ENCODE peak calls at places on chromosomes 2 and 18, in five cellular contexts. M is CD8-positive, alpha-beta memory T cell; Q is upper lobe of right lung; L is WERI-Rb-1; J is ovary. D is an unnamed sample. For H3K9me3 and H3K27me3, the result is how much of the 10 kb centered on the place peaks cover.

GRCh38 chr2:177143444-177143843 is 69.2 kb upstream of the HNRNPA3 start:
- DNase-seq in M (no peak), Q (no peak), L (no peak), J (no peak), D (no peak)

GRCh38 chr2:6181525-6182270 is 489.5 kb downstream of the SOX11 start:
- DNase-seq in M (no peak), Q (no peak), L (no peak), J (no peak), D (no peak)

GRCh38 chr2:106978647-106979046 is 92.7 kb upstream of the ST6GAL2 start:
- DNase-seq in M (no peak), Q (no peak), L (no peak), J (no peak), D (no peak)

GRCh38 chr2:226475650-226476049 is 324.0 kb downstream of the IRS1 start:
- DNase-seq in M (no peak), Q (no peak), L (no peak), J (no peak), D (no peak)

GRCh38 chr2:114762986-114763385 is 320.5 kb downstream of the DPP10 start:
- DNase-seq in M (no peak), Q (no peak), L (no peak), J (no peak), D (no peak)

GRCh38 chr2:233399306-233400225 is 45.3 kb downstream of the DGKD start:
- DNase-seq in M (peak), Q (no peak), L (no peak), J (no peak), D (no peak)

GRCh38 chr2:23566236-23567142 is 181.5 kb downstream of the KLHL29 start:
- DNase-seq in M (no peak), Q (no peak), L (peak), J (no peak), D (no peak)

GRCh38 chr2:120436460-120436739 is 90.5 kb downstream of the INHBB start:
- DNase-seq in M (no peak), Q (no peak), L (no peak), J (peak), D (no peak)

GRCh38 chr18:1357724-1358123 is 453.1 kb downstream of the ADCYAP1 start:
- DNase-seq in M (no peak), Q (no peak), L (no peak), J (no peak), D (no peak)

GRCh38 chr18:61988100-61988499 is 95.3 kb upstream of the RNF152 start:
- DNase-seq in M (no peak), Q (no peak), L (no peak), J (no peak), D (no peak)

GRCh38 chr2:42359894-42360483 is 1.0 kb downstream of the COX7A2L start:
- DNase-seq in M (peak), Q (no peak), L (no peak), J (no peak), D (no peak)

DNA sequence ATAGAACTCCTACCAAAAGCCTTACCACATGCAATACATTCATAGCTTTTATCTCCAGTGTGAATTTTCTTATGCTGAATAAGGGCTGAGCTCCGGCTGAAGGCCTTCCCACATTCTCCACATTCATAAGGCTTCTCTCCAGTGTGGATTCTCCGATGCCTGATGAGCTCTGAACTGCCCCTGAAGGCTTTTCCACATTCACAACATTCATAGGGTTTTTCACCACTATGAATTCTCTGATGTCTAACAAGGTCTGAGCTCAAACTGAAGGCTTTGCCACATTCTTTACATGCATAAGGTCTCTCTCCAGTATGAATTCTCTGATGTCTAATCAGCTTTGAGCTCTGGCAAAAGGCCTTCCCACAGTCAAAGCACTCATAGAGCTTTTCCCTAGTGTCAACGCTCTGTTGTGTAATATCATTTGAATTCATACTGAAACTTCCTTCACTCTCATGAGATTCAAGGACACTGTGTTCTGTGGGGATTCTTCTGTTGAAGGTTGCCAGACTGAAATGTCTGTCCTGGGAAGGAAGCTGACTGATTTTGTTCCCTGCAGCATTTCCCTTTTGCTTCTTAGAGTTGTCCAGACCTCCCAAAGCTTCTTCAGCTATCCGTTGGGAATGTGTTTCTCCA is 12.9 kb downstream of the ZNF397 start:
- DNase-seq in M (no peak), Q (no peak), L (no peak), J (no peak), D (no peak)
- H3K9me3 ChIP-seq in M (under half), Q (under half), L (under half), J (under half), D (under half)

GRCh38 chr2:26583381-26583911 is 57.7 kb downstream of the CIB4 start:
- DNase-seq in M (no peak), Q (peak), L (peak), J (no peak), D (no peak)
- H3K27me3 ChIP-seq in M (under half), Q (under half), L (under half), J (under half), D (under half)

DNA sequence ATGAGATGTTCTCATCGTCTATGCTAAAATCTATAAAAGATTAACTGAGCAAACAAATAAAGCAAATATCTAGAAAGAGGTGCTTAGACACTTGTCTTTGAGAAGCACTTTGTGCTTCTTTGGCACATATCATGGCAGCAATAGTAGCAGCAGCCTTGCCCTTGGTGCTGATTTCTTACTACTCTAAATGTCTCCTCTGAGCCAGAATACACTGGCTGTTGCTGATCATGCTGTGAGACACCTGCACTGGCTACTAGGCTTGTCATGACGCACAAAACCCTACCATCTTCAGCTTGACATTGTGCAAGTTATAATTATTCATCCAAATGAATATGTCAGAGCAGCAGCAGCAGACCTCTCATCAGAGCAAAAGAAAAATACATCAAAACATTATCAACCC is 46.7 kb downstream of the FANCL start:
- DNase-seq in M (no peak), Q (no peak), L (no peak), J (no peak), D (no peak)
- H3K4me3 ChIP-seq in M (no peak), Q (no peak), L (no peak), J (no peak), D (no peak)

DNA sequence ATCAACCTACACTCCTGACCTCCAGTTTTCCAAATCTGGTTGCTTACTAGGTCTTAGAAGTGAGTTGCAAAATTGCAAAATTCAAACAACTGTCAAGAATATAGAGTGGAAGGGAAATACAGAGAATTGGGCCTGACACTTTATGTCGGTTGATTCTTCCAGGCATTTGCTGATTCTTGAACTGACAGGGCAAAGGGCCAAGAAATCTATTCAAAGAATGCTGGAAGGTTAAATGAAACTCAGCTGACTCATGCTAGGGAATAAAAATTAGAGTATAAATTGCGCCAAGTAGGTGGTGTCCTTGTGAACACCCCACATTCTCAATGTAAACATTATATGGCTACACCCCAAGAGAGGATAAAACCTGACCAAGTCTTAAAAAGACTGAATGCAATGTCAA is 21.5 kb upstream of the ZSCAN30 start:
- DNase-seq in M (no peak), Q (no peak), L (no peak), J (no peak), D (no peak)
- H3K9me3 ChIP-seq in M (under half), Q (under half), L (under half), J (under half), D (under half)

GRCh38 chr2:138780451-138780880 is 276 bp upstream of the NXPH2 start:
- DNase-seq in M (no peak), Q (no peak), L (no peak), J (peak), D (no peak)

GRCh38 chr2:138775725-138776124 is 4.5 kb downstream of the NXPH2 start:
- DNase-seq in M (no peak), Q (no peak), L (no peak), J (no peak), D (no peak)

GRCh38 chr2:138780908-138781307 is 718 bp upstream of the NXPH2 start:
- DNase-seq in M (no peak), Q (no peak), L (no peak), J (no peak), D (no peak)

GRCh38 chr2:138779451-138780440 is at the start of gene NXPH2:
- DNase-seq in M (no peak), Q (no peak), L (peak), J (peak), D (no peak)

DNA sequence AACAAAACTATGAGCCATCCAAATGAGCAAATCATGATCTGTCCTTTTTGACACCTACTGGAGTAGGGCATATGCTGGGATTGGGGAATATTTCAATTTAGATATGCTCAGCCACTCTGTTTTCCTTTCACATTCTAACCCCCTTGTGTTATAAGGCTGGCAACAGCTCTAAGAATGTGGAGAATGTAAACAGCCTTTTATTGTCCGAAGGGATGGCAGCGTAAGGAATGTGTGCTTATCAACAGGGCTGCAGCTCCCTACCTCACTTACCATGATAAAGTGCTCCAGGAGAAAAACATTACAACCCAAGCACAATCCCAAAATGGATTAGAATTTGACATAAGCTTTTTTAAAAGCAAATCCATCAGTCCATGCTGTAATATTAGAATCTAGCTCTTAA is 2.2 kb downstream of the NXPH2 start:
- DNase-seq in M (no peak), Q (no peak), L (no peak), J (no peak), D (no peak)
- H3K27me3 ChIP-seq in M (under half), Q (half or more), L (under half), J (under half), D (under half)

GRCh38 chr2:96115631-96116423 is 544 bp downstream of the ADRA2B start:
- DNase-seq in M (no peak), Q (peak), L (no peak), J (no peak), D (no peak)
- H3K4me3 ChIP-seq in M (peak), Q (peak), L (no peak), J (peak), D (peak)

GRCh38 chr2:1223791-1224190 is 189.5 kb upstream of the TPO start:
- DNase-seq in M (no peak), Q (no peak), L (no peak), J (no peak), D (no peak)
- H3K9me3 ChIP-seq in M (under half), Q (under half), L (under half), J (under half), D (under half)

D was measured in prostate gland.